ENCODE peak calls at places on chromosomes 11 and 22, in eight cellular contexts. F, V, L, P, Z, T, J and U are unnamed samples.

GRCh38 chr22:49626361-49627216 is 201.1 kb downstream of the BRD1 start:
- DNase-seq in F (peak), V (no peak), L (no peak), P (no peak), Z (no peak), T (no peak), J (no peak), U (no peak)

GRCh38 chr22:20530368-20531153 is 23.2 kb downstream of the MED15 start:
- DNase-seq in F (no peak), V (no peak), L (peak), P (peak), Z (no peak), T (no peak), J (no peak), U (no peak)

GRCh38 chr11:46597155-46597554 is 3.3 kb upstream of the AMBRA1 start:
- DNase-seq in F (no peak), V (no peak), L (no peak), P (no peak), Z (no peak), T (no peak), J (no peak), U (no peak)

GRCh38 chr22:16721969-16722368 is 103.2 kb downstream of the XKR3 start:
- DNase-seq in F (no peak), V (no peak), L (no peak), P (no peak), Z (no peak), T (no peak), J (no peak), U (no peak)

GRCh38 chr11:91066648-91067047 is 843.8 kb upstream of the CHORDC1 start:
- DNase-seq in F (no peak), V (no peak), L (no peak), P (no peak), Z (no peak), T (no peak), J (no peak), U (no peak)

GRCh38 chr22:49358041-49358440 is 469.6 kb downstream of the BRD1 start:
- DNase-seq in F (no peak), V (no peak), L (no peak), P (no peak), Z (no peak), T (peak), J (no peak), U (no peak)

GRCh38 chr11:12090061-12090572 is 20.3 kb upstream of the MICAL2 start:
- DNase-seq in F (no peak), V (no peak), L (peak), P (peak), Z (no peak), T (no peak), J (no peak), U (no peak)

GRCh38 chr11:35491231-35491871 is 34.1 kb downstream of the PAMR1 start:
- DNase-seq in F (no peak), V (no peak), L (peak), P (peak), Z (no peak), T (no peak), J (no peak), U (no peak)

GRCh38 chr11:35893796-35894475 is 49.9 kb upstream of the LDLRAD3 start:
- DNase-seq in F (no peak), V (no peak), L (no peak), P (no peak), Z (no peak), T (no peak), J (no peak), U (no peak)

GRCh38 chr11:62001450-62002178 is 34.2 kb upstream of the FTH1 start:
- DNase-seq in F (no peak), V (no peak), L (no peak), P (no peak), Z (no peak), T (peak), J (no peak), U (no peak)